ENCODE peak calls at places on chromosomes 16 and 17, in seven cellular contexts. I is Peyer's patch, T is mesenchymal stem cell, P is GM23248, K is brain microvascular endothelial cell, E is SK-N-SH, S is AG04450. R is an unnamed sample.
A peak's percentile ranks its signal among the peaks of the same experiment; 100 is the strongest.

GRCh38 chr16:78184554-78185183 is 85.2 kb downstream of the WWOX start:
- DNase-seq in K (peak; percentile 30), E (peak; percentile 49), T (peak; percentile 88), S (peak; percentile 67), P (peak; percentile 35), I (no peak), R (no peak)

GRCh38 chr17:31254654-31255053 is 42.4 kb downstream of the OMG start:
- DNase-seq in E (no peak), K (no peak), T (no peak), I (no peak), P (no peak), S (no peak), R (no peak)

GRCh38 chr17:10197721-10198508 is 491 bp downstream of the GAS7 start:
- DNase-seq in T (peak; percentile 33), K (no peak), I (no peak), E (peak; percentile 40), P (peak; percentile 54), S (no peak), R (no peak)

GRCh38 chr17:79658811-79659207 is 48.0 kb upstream of the RBFOX3 start:
- DNase-seq in K (peak; percentile 7), S (no peak), T (peak; percentile 24), P (peak; percentile 38), E (peak; percentile 77), I (no peak), R (no peak)

GRCh38 chr16:50291719-50292565 is 25.6 kb downstream of the ADCY7 start:
- DNase-seq in K (no peak), S (no peak), I (no peak), E (no peak), P (no peak), T (no peak), R (no peak)

GRCh38 chr17:74280093-74280513 is 6.1 kb downstream of the DNAI2 start:
- DNase-seq in K (no peak), E (no peak), I (peak; percentile 31), S (no peak), P (no peak), T (no peak), R (peak; percentile 43)

GRCh38 chr16:82156761-82157654 is 13.0 kb downstream of the MPHOSPH6 start:
- DNase-seq in P (peak; percentile 70), E (no peak), K (no peak), I (no peak), T (peak; percentile 18), S (no peak), R (no peak)

GRCh38 chr17:27526603-27527002 is 70.4 kb downstream of the KSR1 start:
- DNase-seq in E (no peak), S (no peak), K (peak; percentile 46), P (peak; percentile 50), I (peak; percentile 45), T (peak; percentile 54), R (peak; percentile 60)

GRCh38 chr17:17264430-17264829 is 16.6 kb downstream of the COPS3 start:
- DNase-seq in K (no peak), I (no peak), E (no peak), S (no peak), T (no peak), P (no peak), R (no peak)

GRCh38 chr17:81833921-81834830 is 674 bp downstream of the PPP1R27 start:
- DNase-seq in I (no peak), P (no peak), E (no peak), S (no peak), K (no peak), T (no peak), R (no peak)

GRCh38 chr16:22323173-22323997 is 26.2 kb downstream of the POLR3E start:
- DNase-seq in P (no peak), K (no peak), T (no peak), S (no peak), I (no peak), E (no peak), R (no peak)

GRCh38 chr16:2826591-2827480 is 3.3 kb upstream of the ZG16B start:
- DNase-seq in T (no peak), I (no peak), P (no peak), S (no peak), E (no peak), K (no peak), R (no peak)

GRCh38 chr17:39110435-39111136 is 40.9 kb downstream of the PLXDC1 start:
- DNase-seq in T (no peak), I (no peak), S (no peak), K (no peak), E (peak; percentile 70), P (no peak), R (no peak)

GRCh38 chr17:6560496-6560895 is 4.1 kb upstream of the PITPNM3 start:
- DNase-seq in E (no peak), I (no peak), S (no peak), T (no peak), P (no peak), K (no peak), R (no peak)

GRCh38 chr17:82823004-82823403 is 16.8 kb downstream of the ZNF750 start:
- DNase-seq in I (no peak), E (peak; percentile 52), P (peak; percentile 6), S (no peak), K (no peak), T (no peak), R (no peak)

GRCh38 chr17:11557727-11558452 is 40.4 kb upstream of the DNAH9 start:
- DNase-seq in K (no peak), T (no peak), E (no peak), S (no peak), I (no peak), P (no peak), R (no peak)

GRCh38 chr16:86952769-86953168 is 364.4 kb downstream of the C16orf95 start:
- DNase-seq in S (no peak), I (no peak), P (peak; percentile 46), K (no peak), T (peak; percentile 32), E (no peak), R (no peak)

GRCh38 chr16:82364690-82365089 is 194.7 kb upstream of the MPHOSPH6 start:
- DNase-seq in T (no peak), I (no peak), E (no peak), S (no peak), K (no peak), P (no peak), R (no peak)

GRCh38 chr17:6346387-6346786 is 88.5 kb downstream of the AIPL1 start:
- DNase-seq in E (no peak), T (no peak), K (no peak), P (no peak), I (no peak), S (no peak), R (no peak)

DNA sequence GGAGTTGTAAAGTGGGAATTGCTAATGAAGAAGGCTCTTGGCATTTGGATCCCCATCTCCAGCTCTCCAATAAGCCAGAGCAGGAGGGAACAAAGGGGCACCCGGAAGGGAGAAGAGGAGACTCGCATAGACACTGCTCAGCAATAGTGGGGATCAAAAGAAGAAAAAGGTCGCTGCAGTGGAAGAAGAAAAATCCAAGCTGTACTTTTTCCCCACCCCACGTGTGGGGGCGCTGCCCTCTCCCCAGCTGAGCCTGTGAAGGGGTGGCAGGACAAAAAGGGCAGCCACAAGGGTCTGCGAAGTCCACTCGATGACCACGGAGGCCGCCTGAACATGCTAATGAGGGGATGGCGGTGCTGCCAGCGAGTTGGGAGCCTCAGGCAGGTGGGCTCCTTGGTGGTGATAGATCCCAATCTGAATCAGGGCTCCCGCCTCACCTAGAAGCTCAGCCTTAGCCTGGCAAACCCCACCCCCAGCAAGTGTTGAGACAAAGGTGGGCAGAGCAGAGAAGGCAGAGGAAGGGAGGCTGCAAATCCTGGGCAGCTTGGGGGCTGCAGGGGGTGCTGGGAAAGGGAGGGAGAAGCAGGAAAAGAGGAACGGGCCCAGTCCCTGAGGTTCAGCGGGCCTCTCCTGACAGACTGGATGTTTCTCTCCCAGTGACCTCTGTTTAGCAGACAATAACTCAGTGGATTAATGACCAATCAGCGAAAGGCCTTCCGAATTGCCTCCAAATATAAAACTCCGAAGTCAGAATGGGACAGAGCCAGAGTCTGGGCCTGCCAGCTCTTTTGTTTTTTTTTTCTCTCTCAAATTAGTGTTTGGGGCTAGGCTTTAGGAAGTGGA is 14.9 kb upstream of the HOXB2 start:
- DNase-seq in P (no peak), I (no peak), E (no peak), S (no peak), T (no peak), K (no peak), R (no peak)
- H3K4me3 ChIP-seq in P (no peak overlapping the region), I (no peak overlapping the region), E (no peak overlapping the region), S (peak overlapping the region; percentile 54), T (peak overlapping the region; percentile 68), K (no peak overlapping the region), R (no peak overlapping the region)

GRCh38 chr16:89001117-89002027 is 24.4 kb upstream of the CBFA2T3 start:
- DNase-seq in E (no peak), I (no peak), P (no peak), T (no peak), K (no peak), S (no peak), R (no peak)
- H3K4me3 ChIP-seq in E (no peak overlapping the region), I (no peak overlapping the region), P (no peak overlapping the region), T (no peak overlapping the region), K (no peak overlapping the region), S (no peak overlapping the region), R (no peak overlapping the region)

GRCh38 chr17:50285941-50286340 is 11.7 kb downstream of the TMEM92 start:
- DNase-seq in K (no peak), E (no peak), I (no peak), S (no peak), T (no peak), P (no peak), R (no peak)

GRCh38 chr17:50290074-50290702 is 15.9 kb downstream of the TMEM92 start:
- DNase-seq in T (peak; percentile 99), S (peak; percentile 96), K (peak; percentile 93), P (peak; percentile 99), I (peak; percentile 25), E (no peak), R (no peak)

GRCh38 chr17:50288306-50288705 is 14.0 kb downstream of the TMEM92 start:
- DNase-seq in K (no peak), T (no peak), P (no peak), I (no peak), E (peak; percentile 59), S (no peak), R (no peak)

GRCh38 chr17:50292465-50292864 is 18.2 kb downstream of the TMEM92 start:
- DNase-seq in S (no peak), T (peak; percentile 70), I (no peak), E (no peak), K (no peak), P (no peak), R (no peak)

DNA sequence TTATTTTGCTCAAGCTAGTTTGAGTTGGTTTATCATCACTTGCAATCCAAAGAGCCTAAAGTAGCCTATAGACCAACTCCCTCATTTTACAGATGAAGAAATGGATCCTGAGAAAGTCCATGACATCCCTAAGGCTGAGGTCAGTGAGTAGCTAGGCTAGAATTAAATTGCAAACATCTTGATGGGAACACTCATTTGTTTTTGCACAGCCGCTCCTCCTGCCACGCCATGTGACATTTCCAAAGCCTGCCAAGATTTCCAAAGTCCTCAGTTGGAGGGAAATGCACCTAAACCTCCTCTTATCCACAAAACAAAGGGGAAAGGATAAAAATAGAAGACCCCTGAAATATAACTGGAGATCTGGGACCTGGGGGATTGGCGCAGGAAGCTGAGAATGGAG is 15.0 kb downstream of the TMEM92 start:
- DNase-seq in I (no peak), T (peak; percentile 63), E (no peak), P (peak; percentile 88), K (no peak), S (no peak), R (no peak)
- H3K4me3 ChIP-seq in I (no peak overlapping the region), T (peak overlapping the region; percentile 75), E (no peak overlapping the region), P (peak overlapping the region; percentile 70), K (peak overlapping the region; percentile 46), S (peak overlapping the region; percentile 55), R (no peak overlapping the region)

DNA sequence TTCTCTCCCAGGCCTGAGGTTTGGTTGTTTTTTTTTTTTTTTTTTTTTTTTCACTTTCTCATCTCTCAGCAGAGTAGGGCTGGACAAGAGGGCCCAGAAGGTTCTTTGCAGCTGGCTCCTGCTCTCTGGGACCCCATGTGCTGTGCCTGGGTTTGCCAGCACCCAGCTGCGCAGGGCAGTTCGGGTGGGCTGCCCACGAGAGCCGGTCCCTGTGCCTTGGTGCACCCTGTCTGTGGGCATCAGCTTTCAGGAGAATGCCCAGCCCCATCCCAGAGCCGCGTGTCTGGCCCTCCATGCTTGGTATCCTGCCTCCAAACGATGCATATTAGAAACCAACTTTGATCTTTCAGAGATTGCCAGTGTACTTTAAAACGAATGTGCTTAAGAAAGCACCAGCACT is 15.0 kb upstream of the GSE1 start:
- DNase-seq in K (no peak), P (no peak), E (no peak), T (no peak), S (no peak), I (no peak), R (no peak)
- H3K4me3 ChIP-seq in K (no peak overlapping the region), P (no peak overlapping the region), E (no peak overlapping the region), T (no peak overlapping the region), S (no peak overlapping the region), I (no peak overlapping the region), R (no peak overlapping the region)

R was measured in GM06990.